ENCODE peak calls at places on chromosome 7, in ten cellular contexts. One of them, this sample, is unnamed.

GRCh38 chr7:140079121-140079536 is 16.4 kb upstream of the PARP12 start:
- DNase-seq in Daoy: peak; percentile 68
- DNase-seq in activated naive CD4-positive, alpha-beta T cell treated with anti-CD3 and anti-CD28 coated beads, Interleukin-2, amount 10 ng/mL, durations not matched to agents 7 days and 5 days: no peak
- DNase-seq in fibroblast of pulmonary artery: peak; percentile 31
- DNase-seq in left kidney: peak; percentile 32
- DNase-seq in caudate nucleus: no peak
- DNase-seq in lower lobe of right lung: no peak
- DNase-seq in substantia nigra: no peak
- DNase-seq in DMS 273 treated with DMSO at 0.1 percent for 48 hours: peak; percentile 24
- DNase-seq in erythroblast: peak; percentile 51
- DNase-seq in this sample: peak; percentile 84

GRCh38 chr7:37081436-37081835 is 357.1 kb upstream of the AOAH start:
- DNase-seq in DMS 273 treated with DMSO at 0.1 percent for 48 hours: no peak
- DNase-seq in lower lobe of right lung: no peak
- DNase-seq in substantia nigra: no peak
- DNase-seq in activated naive CD4-positive, alpha-beta T cell treated with anti-CD3 and anti-CD28 coated beads, Interleukin-2, amount 10 ng/mL, durations not matched to agents 7 days and 5 days: no peak
- DNase-seq in caudate nucleus: no peak
- DNase-seq in fibroblast of pulmonary artery: peak; percentile 35
- DNase-seq in left kidney: peak; percentile 31
- DNase-seq in Daoy: peak; percentile 42
- DNase-seq in erythroblast: peak; percentile 14
- DNase-seq in this sample: peak; percentile 40

GRCh38 chr7:48255046-48255445 is 83.8 kb downstream of the ABCA13 start:
- DNase-seq in lower lobe of right lung: no peak
- DNase-seq in activated naive CD4-positive, alpha-beta T cell treated with anti-CD3 and anti-CD28 coated beads, Interleukin-2, amount 10 ng/mL, durations not matched to agents 7 days and 5 days: no peak
- DNase-seq in caudate nucleus: no peak
- DNase-seq in left kidney: no peak
- DNase-seq in erythroblast: no peak
- DNase-seq in fibroblast of pulmonary artery: peak; percentile 39
- DNase-seq in substantia nigra: no peak
- DNase-seq in Daoy: peak; percentile 7
- DNase-seq in DMS 273 treated with DMSO at 0.1 percent for 48 hours: no peak
- DNase-seq in this sample: peak; percentile 78

GRCh38 chr7:4000934-4001333 is 681.2 kb upstream of the FOXK1 start:
- DNase-seq in DMS 273 treated with DMSO at 0.1 percent for 48 hours: no peak
- DNase-seq in substantia nigra: no peak
- DNase-seq in left kidney: no peak
- DNase-seq in Daoy: peak; percentile 41
- DNase-seq in lower lobe of right lung: no peak
- DNase-seq in erythroblast: no peak
- DNase-seq in caudate nucleus: no peak
- DNase-seq in fibroblast of pulmonary artery: no peak
- DNase-seq in activated naive CD4-positive, alpha-beta T cell treated with anti-CD3 and anti-CD28 coated beads, Interleukin-2, amount 10 ng/mL, durations not matched to agents 7 days and 5 days: no peak
- DNase-seq in this sample: no peak

GRCh38 chr7:24477807-24478655 is 95.2 kb upstream of the PALS2 start:
- DNase-seq in left kidney: peak; percentile 94
- DNase-seq in lower lobe of right lung: no peak
- DNase-seq in erythroblast: no peak
- DNase-seq in activated naive CD4-positive, alpha-beta T cell treated with anti-CD3 and anti-CD28 coated beads, Interleukin-2, amount 10 ng/mL, durations not matched to agents 7 days and 5 days: no peak
- DNase-seq in substantia nigra: no peak
- DNase-seq in Daoy: peak; percentile 94
- DNase-seq in caudate nucleus: no peak
- DNase-seq in DMS 273 treated with DMSO at 0.1 percent for 48 hours: no peak
- DNase-seq in fibroblast of pulmonary artery: peak; percentile 83
- DNase-seq in this sample: peak; percentile 86

GRCh38 chr7:51629206-51629605 is 312.6 kb upstream of the COBL start:
- DNase-seq in left kidney: no peak
- DNase-seq in lower lobe of right lung: no peak
- DNase-seq in fibroblast of pulmonary artery: no peak
- DNase-seq in DMS 273 treated with DMSO at 0.1 percent for 48 hours: no peak
- DNase-seq in substantia nigra: no peak
- DNase-seq in activated naive CD4-positive, alpha-beta T cell treated with anti-CD3 and anti-CD28 coated beads, Interleukin-2, amount 10 ng/mL, durations not matched to agents 7 days and 5 days: no peak
- DNase-seq in erythroblast: no peak
- DNase-seq in Daoy: no peak
- DNase-seq in caudate nucleus: no peak
- DNase-seq in this sample: no peak

GRCh38 chr7:112361154-112361553 is 89.1 kb upstream of the IFRD1 start:
- DNase-seq in caudate nucleus: no peak
- DNase-seq in activated naive CD4-positive, alpha-beta T cell treated with anti-CD3 and anti-CD28 coated beads, Interleukin-2, amount 10 ng/mL, durations not matched to agents 7 days and 5 days: no peak
- DNase-seq in DMS 273 treated with DMSO at 0.1 percent for 48 hours: no peak
- DNase-seq in fibroblast of pulmonary artery: no peak
- DNase-seq in substantia nigra: no peak
- DNase-seq in left kidney: no peak
- DNase-seq in lower lobe of right lung: no peak
- DNase-seq in Daoy: no peak
- DNase-seq in erythroblast: no peak
- DNase-seq in this sample: peak; percentile 15

GRCh38 chr7:31663072-31663471 is 23.9 kb upstream of the PPP1R17 start:
- DNase-seq in Daoy: peak; percentile 18
- DNase-seq in caudate nucleus: no peak
- DNase-seq in activated naive CD4-positive, alpha-beta T cell treated with anti-CD3 and anti-CD28 coated beads, Interleukin-2, amount 10 ng/mL, durations not matched to agents 7 days and 5 days: no peak
- DNase-seq in fibroblast of pulmonary artery: no peak
- DNase-seq in left kidney: peak; percentile 4
- DNase-seq in substantia nigra: no peak
- DNase-seq in lower lobe of right lung: no peak
- DNase-seq in DMS 273 treated with DMSO at 0.1 percent for 48 hours: no peak
- DNase-seq in erythroblast: no peak
- DNase-seq in this sample: no peak

GRCh38 chr7:32616625-32617024 is 121.3 kb downstream of the AVL9 start:
- DNase-seq in lower lobe of right lung: no peak
- DNase-seq in fibroblast of pulmonary artery: peak; percentile 76
- DNase-seq in caudate nucleus: no peak
- DNase-seq in erythroblast: peak; percentile 20
- DNase-seq in activated naive CD4-positive, alpha-beta T cell treated with anti-CD3 and anti-CD28 coated beads, Interleukin-2, amount 10 ng/mL, durations not matched to agents 7 days and 5 days: no peak
- DNase-seq in Daoy: peak; percentile 78
- DNase-seq in DMS 273 treated with DMSO at 0.1 percent for 48 hours: no peak
- DNase-seq in left kidney: no peak
- DNase-seq in substantia nigra: no peak
- DNase-seq in this sample: peak; percentile 92

GRCh38 chr7:46071601-46072000 is 150.5 kb upstream of the IGFBP3 start:
- DNase-seq in left kidney: no peak
- DNase-seq in caudate nucleus: no peak
- DNase-seq in lower lobe of right lung: no peak
- DNase-seq in DMS 273 treated with DMSO at 0.1 percent for 48 hours: no peak
- DNase-seq in erythroblast: no peak
- DNase-seq in activated naive CD4-positive, alpha-beta T cell treated with anti-CD3 and anti-CD28 coated beads, Interleukin-2, amount 10 ng/mL, durations not matched to agents 7 days and 5 days: no peak
- DNase-seq in Daoy: peak; percentile 34
- DNase-seq in fibroblast of pulmonary artery: peak; percentile 32
- DNase-seq in substantia nigra: no peak
- DNase-seq in this sample: peak; percentile 75

This sample was measured in M059J.